ENCODE peak calls at places on chromosomes 5 and 9, in nine cellular contexts. P, R, J, S, V, O, L, T and N are unnamed samples.
A peak's percentile ranks its signal among the peaks of the same experiment; 100 is the strongest.

GRCh38 chr5:77867914-77868313 is 91.8 kb upstream of the TBCA start:
- DNase-seq in O (no peak), L (no peak), R (no peak), J (peak; percentile 19), S (no peak), T (no peak), P (no peak), V (no peak), N (no peak)

GRCh38 chr5:137566118-137566541 is 67.0 kb upstream of the SPOCK1 start:
- DNase-seq in V (no peak), S (no peak), O (no peak), T (no peak), R (no peak), L (no peak), P (no peak), J (no peak), N (no peak)

GRCh38 chr5:116572375-116573278 is 2.0 kb downstream of the SEMA6A start:
- DNase-seq in L (peak; percentile 74), T (no peak), R (peak; percentile 43), S (no peak), P (no peak), O (peak; percentile 9), V (peak; percentile 68), J (peak; percentile 78), N (no peak)

GRCh38 chr5:103270581-103270980 is 12.0 kb downstream of the MACIR start:
- DNase-seq in J (no peak), O (no peak), P (no peak), V (no peak), R (no peak), L (no peak), S (no peak), T (no peak), N (no peak)

GRCh38 chr9:18297532-18297872 is 176.5 kb upstream of the ADAMTSL1 start:
- DNase-seq in P (no peak), L (peak; percentile 33), S (no peak), T (peak; percentile 16), V (no peak), J (peak; percentile 20), R (no peak), O (no peak), N (no peak)

GRCh38 chr5:143275871-143276363 is 127.6 kb downstream of the NR3C1 start:
- DNase-seq in L (no peak), J (no peak), R (no peak), P (no peak), T (no peak), O (no peak), V (no peak), S (no peak), N (no peak)

GRCh38 chr5:83430130-83431010 is 41.2 kb upstream of the VCAN start:
- DNase-seq in P (no peak), O (peak; percentile 81), L (peak; percentile 80), T (peak; percentile 76), J (peak; percentile 55), R (peak; percentile 67), S (peak; percentile 22), V (peak; percentile 86), N (no peak)

GRCh38 chr5:135034186-135034962 is at the start of gene PITX1:
- DNase-seq in R (no peak), J (peak; percentile 70), P (no peak), V (no peak), O (peak; percentile 12), T (peak; percentile 78), L (peak; percentile 92), S (no peak), N (no peak)

GRCh38 chr5:168637793-168638192 is 58.6 kb upstream of the PANK3 start:
- DNase-seq in J (no peak), L (no peak), O (no peak), R (no peak), V (no peak), T (no peak), P (no peak), S (no peak), N (no peak)

GRCh38 chr9:129177443-129177790 is 644 bp downstream of the IER5L start:
- DNase-seq in J (peak; percentile 77), O (no peak), T (no peak), P (no peak), V (no peak), R (no peak), S (no peak), L (no peak), N (no peak)

GRCh38 chr9:108535526-108535925 is 320.3 kb downstream of the ACTL7B start:
- DNase-seq in R (peak; percentile 25), L (peak; percentile 33), S (no peak), T (peak; percentile 36), P (no peak), J (peak; percentile 42), O (peak; percentile 51), V (no peak), N (no peak)

GRCh38 chr9:96100385-96100978 is 201.5 kb downstream of the HSD17B3 start:
- DNase-seq in P (no peak), O (no peak), T (peak; percentile 82), V (no peak), L (no peak), S (no peak), J (no peak), R (peak; percentile 24), N (no peak)

GRCh38 chr5:95835682-95836405 is 13.3 kb upstream of the GLRX start:
- DNase-seq in V (no peak), J (no peak), S (no peak), T (peak; percentile 48), P (no peak), O (peak; percentile 32), L (no peak), R (no peak), N (no peak)

GRCh38 chr5:53246042-53246836 is 136.7 kb upstream of the MOCS2 start:
- DNase-seq in L (no peak), V (no peak), S (no peak), R (no peak), J (no peak), O (peak; percentile 80), T (no peak), P (no peak), N (no peak)

GRCh38 chr5:18375637-18376036 is 741.4 kb downstream of the TAF11L14 start:
- DNase-seq in O (no peak), P (no peak), V (no peak), J (peak; percentile 36), L (no peak), T (no peak), R (no peak), S (no peak), N (no peak)

GRCh38 chr5:172902497-172903472 is 56.4 kb upstream of the RPL26L1 start:
- DNase-seq in S (no peak), J (peak; percentile 72), R (peak; percentile 24), O (peak; percentile 87), T (peak; percentile 35), P (peak; percentile 77), V (peak; percentile 93), L (peak; percentile 74), N (no peak)
- TF ChIP-seq CTCF in S (no peak), J (peak; percentile 50), R (peak; percentile 62), O (peak; percentile 58), T (peak; percentile 35), P (no peak), V (peak; percentile 47), L (peak; percentile 89), N (no peak)

DNA sequence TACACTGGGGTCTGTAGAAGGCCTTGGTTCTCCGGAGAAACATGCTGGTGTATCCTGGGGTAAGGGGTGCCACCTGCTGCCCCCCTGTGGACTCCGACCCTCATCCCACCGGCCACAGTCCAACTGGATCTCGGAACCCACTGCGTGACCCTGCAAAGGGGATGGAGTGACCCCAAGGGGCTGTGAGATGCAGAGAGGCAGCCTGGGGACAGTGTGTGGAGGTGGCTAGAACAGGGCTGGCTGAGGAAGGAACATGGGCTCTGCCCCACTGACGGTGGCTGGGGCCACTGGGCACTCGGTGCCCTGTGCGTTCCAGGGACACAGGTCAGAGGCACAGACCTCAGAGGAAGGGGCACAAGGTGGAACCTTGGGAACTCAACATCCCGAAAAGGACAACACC is 2.3 kb downstream of the NACC2 start:
- DNase-seq in T (no peak), O (no peak), L (no peak), P (no peak), S (no peak), J (no peak), V (no peak), R (no peak), N (no peak)
- TF ChIP-seq CTCF in T (no peak), O (no peak), L (peak; percentile 37), P (no peak), S (no peak), J (no peak), V (no peak), R (no peak), N (no peak)

DNA sequence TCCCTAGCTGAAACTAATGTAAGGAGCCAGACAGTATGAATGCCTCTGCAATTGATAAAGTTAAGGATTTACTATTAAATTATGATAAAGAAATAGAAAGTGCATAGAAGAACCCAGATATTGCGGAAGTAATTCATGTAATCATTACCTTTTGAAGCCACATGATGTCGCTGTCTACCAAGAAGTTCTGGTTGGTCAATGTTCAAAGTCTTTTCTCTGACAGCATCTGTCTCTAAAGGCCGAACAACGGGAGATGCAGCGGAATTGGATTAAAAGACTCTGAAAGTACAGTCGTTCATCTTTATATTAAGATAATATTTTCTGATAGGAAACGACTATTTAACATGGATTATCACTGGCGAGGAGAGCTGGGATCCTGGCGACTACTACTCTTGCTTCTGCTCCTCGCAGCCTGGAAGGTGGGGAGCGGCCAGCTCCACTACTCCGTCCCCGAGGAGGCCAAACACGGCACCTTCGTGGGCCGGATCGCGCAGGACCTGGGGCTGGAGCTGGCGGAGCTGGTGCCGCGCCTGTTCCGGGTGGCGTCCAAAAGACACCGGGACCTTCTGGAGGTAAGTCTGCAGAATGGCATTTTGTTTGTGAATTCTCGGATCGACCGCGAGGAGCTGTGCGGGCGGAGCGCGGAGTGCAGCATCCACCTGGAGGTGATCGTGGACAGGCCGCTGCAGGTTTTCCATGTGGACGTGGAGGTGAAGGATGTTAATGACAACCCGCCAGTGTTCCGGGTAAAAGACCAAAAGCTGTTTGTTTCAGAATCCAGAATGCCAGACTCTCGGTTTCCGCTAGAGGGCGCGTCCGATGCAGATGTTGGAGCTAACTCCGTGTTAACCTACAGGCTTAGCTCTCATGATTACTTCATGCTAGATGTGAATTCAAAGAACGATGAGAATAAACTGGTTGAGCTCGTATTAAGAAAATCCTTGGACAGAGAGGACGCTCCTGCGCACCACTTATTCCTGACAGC is at the start of gene PCDHA8:
- DNase-seq in O (peak; percentile 17), P (no peak), R (no peak), T (peak; percentile 72), V (peak; percentile 72), S (no peak), L (no peak), J (peak; percentile 83), N (no peak)
- TF ChIP-seq CTCF in O (peak; percentile 37), P (no peak), R (no peak), T (peak; percentile 78), V (peak; percentile 26), S (no peak), L (peak; percentile 28), J (peak; percentile 87), N (no peak)

DNA sequence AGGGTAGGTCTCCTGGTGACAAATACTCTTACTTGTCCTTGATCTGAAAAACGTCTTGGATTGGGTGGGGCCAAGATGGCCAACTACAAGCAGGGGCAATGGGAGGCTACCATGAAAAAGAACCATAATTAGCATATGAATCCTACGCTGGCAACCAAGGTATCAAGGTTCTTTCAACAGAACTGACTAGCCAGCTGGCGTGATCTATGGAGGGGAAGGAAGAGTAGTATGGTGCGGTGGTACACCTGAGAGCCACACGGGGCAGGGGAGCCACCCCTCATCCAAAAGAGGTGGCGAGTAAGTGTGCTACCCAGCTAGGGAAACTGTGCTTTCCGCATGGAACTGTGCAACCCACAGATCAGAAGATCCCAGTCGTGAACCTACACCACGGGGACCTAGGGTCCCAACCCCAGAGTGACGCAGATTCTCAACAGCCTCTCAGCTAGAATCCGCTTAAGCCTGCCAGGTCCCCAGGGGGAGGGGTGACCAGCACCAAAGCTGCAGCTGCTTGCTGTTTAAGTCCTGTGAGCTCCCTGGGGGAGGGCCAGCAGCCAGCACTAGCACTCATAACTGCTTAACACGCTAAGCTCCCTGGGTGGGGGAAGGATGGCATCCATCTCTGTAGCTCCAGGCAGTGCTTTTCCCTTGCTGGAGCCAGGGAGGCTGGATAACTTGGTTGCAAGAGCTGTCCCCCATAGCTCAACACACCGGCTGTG is 334.8 kb downstream of the FBXL17 start:
- DNase-seq in T (no peak), O (no peak), V (no peak), J (no peak), S (no peak), R (no peak), L (peak; percentile 97), P (no peak), N (no peak)
- TF ChIP-seq CTCF in T (no peak), O (no peak), V (no peak), J (no peak), S (no peak), R (no peak), L (no peak), P (no peak), N (no peak)